ENCODE peak calls at places on chromosomes 6 and 20, in five cellular contexts. M, R, I, O and F are unnamed samples.
A peak's percentile ranks its signal among the peaks of the same experiment; 100 is the strongest.

GRCh38 chr20:61922936-61923335 is 142.7 kb downstream of the TAF4 start:
- DNase-seq in M (no peak), R (no peak), I (no peak), O (no peak), F (no peak)

GRCh38 chr6:80226156-80226555 is 119.7 kb downstream of the BCKDHB start:
- DNase-seq in M (no peak), R (no peak), I (no peak), O (no peak), F (no peak)

GRCh38 chr20:13819885-13820645 is 35.2 kb downstream of the NDUFAF5 start:
- DNase-seq in M (no peak), R (peak; percentile 95), I (peak; percentile 60), O (peak; percentile 73), F (no peak)

GRCh38 chr6:39430968-39431523 is 108.5 kb upstream of the KCNK16 start:
- DNase-seq in M (no peak), R (no peak), I (no peak), O (no peak), F (no peak)

GRCh38 chr20:25287631-25288290 is 39.9 kb downstream of the PYGB start:
- DNase-seq in M (peak; percentile 30), R (no peak), I (no peak), O (peak; percentile 0), F (no peak)

GRCh38 chr6:141394565-141395051 is 738.1 kb upstream of the GJE1 start:
- DNase-seq in M (no peak), R (no peak), I (no peak), O (no peak), F (no peak)

GRCh38 chr6:1348675-1349074 is 36.8 kb downstream of the FOXQ1 start:
- DNase-seq in M (no peak), R (no peak), I (peak; percentile 15), O (peak; percentile 16), F (no peak)

GRCh38 chr20:9557411-9557810 is 43.0 kb downstream of the LAMP5 start:
- DNase-seq in M (no peak), R (no peak), I (no peak), O (no peak), F (no peak)

GRCh38 chr6:30325873-30326445 is 768 bp upstream of the TRIM39 start:
- DNase-seq in M (no peak), R (no peak), I (no peak), O (no peak), F (peak; percentile 76)

GRCh38 chr6:57040011-57040410 is 6.5 kb upstream of the KIAA1586 start:
- DNase-seq in M (no peak), R (peak; percentile 10), I (no peak), O (no peak), F (no peak)

GRCh38 chr6:14917101-14917500 is 328.8 kb upstream of the JARID2 start:
- DNase-seq in M (no peak), R (peak; percentile 71), I (peak; percentile 44), O (no peak), F (no peak)

GRCh38 chr6:106808758-106809157 is 165.8 kb downstream of the CD24 start:
- DNase-seq in M (no peak), R (no peak), I (no peak), O (no peak), F (no peak)

GRCh38 chr6:28141500-28142329 is at the start of gene ZKSCAN8:
- DNase-seq in M (peak; percentile 84), R (peak; percentile 93), I (peak; percentile 89), O (peak; percentile 87), F (peak; percentile 92)

GRCh38 chr6:105135056-105135455 is 44.8 kb downstream of the POPDC3 start:
- DNase-seq in M (no peak), R (peak; percentile 3), I (peak; percentile 38), O (no peak), F (no peak)

GRCh38 chr6:113591896-113592827 is 265.0 kb upstream of the MARCKS start:
- DNase-seq in M (no peak), R (no peak), I (peak; percentile 73), O (peak; percentile 65), F (no peak)

GRCh38 chr6:136886110-136886509 is 36.0 kb upstream of the SLC35D3 start:
- DNase-seq in M (no peak), R (peak; percentile 43), I (no peak), O (no peak), F (no peak)

GRCh38 chr20:11041396-11041795 is 367.6 kb upstream of the JAG1 start:
- DNase-seq in M (no peak), R (peak; percentile 69), I (no peak), O (no peak), F (no peak)

GRCh38 chr6:36676142-36677058 is 2.1 kb upstream of the CDKN1A start:
- DNase-seq in M (no peak), R (no peak), I (peak; percentile 53), O (no peak), F (no peak)

GRCh38 chr20:59018817-59019216 is 412 bp upstream of the TUBB1 start:
- DNase-seq in M (no peak), R (no peak), I (no peak), O (no peak), F (no peak)

DNA sequence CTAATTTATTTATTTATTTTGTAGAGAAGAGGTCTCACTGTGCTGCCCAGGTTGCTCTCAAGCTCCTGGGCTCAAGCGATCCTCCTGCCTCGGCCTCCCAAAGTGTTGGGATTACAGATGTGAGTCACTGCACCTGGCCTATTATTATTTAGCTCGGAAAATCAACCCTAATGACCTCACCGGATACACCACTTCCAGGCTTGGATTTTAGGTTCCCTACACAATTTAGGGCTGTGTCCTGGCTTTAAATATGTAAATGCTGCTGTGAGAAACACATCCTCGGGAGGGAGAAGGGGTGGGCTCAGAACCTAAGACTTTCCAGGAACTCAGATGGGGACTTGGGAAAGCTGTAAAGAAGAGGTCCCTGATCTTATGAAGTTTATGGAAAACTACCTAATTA is 51.0 kb upstream of the SLC32A1 start:
- DNase-seq in M (no peak), R (no peak), I (no peak), O (no peak), F (no peak)
- H3K4me3 ChIP-seq in M (peak overlapping the region; percentile 59), R (no peak overlapping the region), I (no peak overlapping the region), O (no peak overlapping the region), F (peak overlapping the region; percentile 66)

GRCh38 chr6:43771858-43772570 is 2.0 kb downstream of the VEGFA start:
- DNase-seq in M (no peak), R (peak; percentile 65), I (peak; percentile 42), O (peak; percentile 83), F (peak; percentile 43)

GRCh38 chr6:43772571-43773049 is 2.6 kb downstream of the VEGFA start:
- DNase-seq in M (no peak), R (no peak), I (peak; percentile 25), O (peak; percentile 61), F (no peak)

GRCh38 chr6:43770417-43771209 is 602 bp downstream of the VEGFA start:
- DNase-seq in M (no peak), R (peak; percentile 43), I (peak; percentile 63), O (peak; percentile 84), F (no peak)

GRCh38 chr6:43769526-43770416 is at the start of gene VEGFA:
- DNase-seq in M (peak; percentile 89), R (peak; percentile 87), I (peak; percentile 89), O (peak; percentile 89), F (peak; percentile 90)

GRCh38 chr6:43771210-43771857 is 1.3 kb downstream of the VEGFA start:
- DNase-seq in M (peak; percentile 64), R (peak; percentile 56), I (peak; percentile 51), O (peak; percentile 84), F (peak; percentile 43)
- H3K4me3 ChIP-seq in M (peak overlapping the region; percentile 71), R (peak overlapping the region; percentile 98), I (peak overlapping the region; percentile 73), O (peak overlapping the region; percentile 75), F (no peak overlapping the region)

DNA sequence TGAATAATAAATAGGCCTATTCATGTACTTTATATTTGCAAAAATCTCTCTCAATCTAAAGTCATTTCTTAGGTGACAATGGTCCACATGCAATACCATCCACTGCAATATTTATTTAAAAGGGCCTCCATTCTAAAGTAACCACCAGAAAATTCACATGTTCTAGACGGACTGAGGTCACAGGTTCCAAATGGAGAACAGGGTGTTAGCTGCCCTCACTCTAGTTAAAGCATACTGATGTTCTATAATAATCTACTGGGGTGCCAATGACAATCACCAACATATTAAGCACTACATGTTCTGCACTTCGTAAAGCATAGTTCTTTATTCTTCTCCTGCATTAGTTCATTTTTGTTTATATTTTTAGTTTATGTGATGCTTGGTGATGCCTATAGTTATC is 1.2 kb downstream of the HBS1L start:
- DNase-seq in M (no peak), R (no peak), I (no peak), O (no peak), F (no peak)
- H3K4me3 ChIP-seq in M (peak overlapping the region; percentile 93), R (peak overlapping the region; percentile 93), I (peak overlapping the region; percentile 97), O (peak overlapping the region; percentile 70), F (peak overlapping the region; percentile 90)

DNA sequence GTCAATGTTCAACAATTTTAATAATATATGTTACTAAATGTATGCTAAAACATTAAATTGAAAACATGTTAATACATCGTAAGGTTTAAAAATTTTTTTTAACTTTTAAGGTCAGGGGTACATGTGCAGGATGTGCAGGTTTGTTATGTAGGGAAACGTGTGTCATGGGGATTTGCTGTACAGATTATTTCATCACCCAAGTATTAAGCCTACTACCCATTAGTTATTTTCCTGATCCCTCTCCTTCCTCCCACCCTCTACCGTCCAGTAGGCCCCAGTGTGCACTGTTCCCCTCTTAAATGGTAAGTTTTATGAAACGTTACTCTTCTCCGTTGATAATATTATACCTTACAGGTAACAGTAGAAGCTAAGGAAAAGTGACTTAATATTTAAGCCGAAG is 15.8 kb downstream of the PDE7B start:
- DNase-seq in M (no peak), R (no peak), I (no peak), O (no peak), F (no peak)
- H3K4me3 ChIP-seq in M (no peak overlapping the region), R (no peak overlapping the region), I (no peak overlapping the region), O (no peak overlapping the region), F (no peak overlapping the region)

GRCh38 chr20:46810442-46811327 is 84.0 kb upstream of the EYA2 start:
- DNase-seq in M (no peak), R (no peak), I (no peak), O (no peak), F (no peak)
- H3K4me3 ChIP-seq in M (no peak overlapping the region), R (no peak overlapping the region), I (no peak overlapping the region), O (no peak overlapping the region), F (no peak overlapping the region)

DNA sequence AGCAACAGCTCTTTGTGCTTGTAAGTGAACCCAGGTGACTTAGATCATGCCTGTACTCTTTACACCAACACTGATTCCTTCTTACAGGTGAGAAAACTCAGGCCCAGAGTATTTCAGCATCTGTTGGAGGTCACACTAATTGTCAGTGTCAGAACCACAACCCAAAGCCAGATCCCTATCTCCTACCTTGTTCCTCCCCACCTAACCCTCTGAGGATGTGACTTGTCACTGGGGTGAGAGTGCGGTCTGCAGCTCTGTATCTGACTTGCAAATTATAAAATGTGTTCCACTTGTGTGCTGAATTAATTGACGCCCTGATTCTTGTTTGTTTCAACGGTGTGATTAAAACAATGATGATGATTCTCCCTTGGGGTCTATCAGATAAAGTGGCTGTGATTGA is 232.5 kb upstream of the KCNG1 start:
- DNase-seq in M (no peak), R (no peak), I (no peak), O (no peak), F (no peak)
- H3K4me3 ChIP-seq in M (no peak overlapping the region), R (no peak overlapping the region), I (no peak overlapping the region), O (no peak overlapping the region), F (no peak overlapping the region)